ENCODE peak calls at places on chromosomes 11 and 22, in five cellular contexts. One of them, this sample, is unnamed.

GRCh38 chr11:113553905-113554304 is 78.7 kb upstream of the DRD2 start:
- DNase-seq in hepatocyte: no peak
- DNase-seq in lower lobe of right lung: no peak
- DNase-seq in body of pancreas: no peak
- DNase-seq in endodermal cell: peak; percentile 49
- DNase-seq in this sample: no peak

GRCh38 chr22:38824587-38824986 is 19.2 kb downstream of the NPTXR start:
- DNase-seq in hepatocyte: peak; percentile 92
- DNase-seq in body of pancreas: peak; percentile 52
- DNase-seq in endodermal cell: peak; percentile 96
- DNase-seq in lower lobe of right lung: peak; percentile 60
- DNase-seq in this sample: no peak

GRCh38 chr11:92332986-92333385 is 108.4 kb downstream of the FAT3 start:
- DNase-seq in endodermal cell: no peak
- DNase-seq in body of pancreas: no peak
- DNase-seq in hepatocyte: no peak
- DNase-seq in lower lobe of right lung: no peak
- DNase-seq in this sample: no peak

GRCh38 chr11:106482920-106483761 is 405.7 kb downstream of the AASDHPPT start:
- DNase-seq in lower lobe of right lung: no peak
- DNase-seq in endodermal cell: no peak
- DNase-seq in hepatocyte: peak; percentile 21
- DNase-seq in body of pancreas: no peak
- DNase-seq in this sample: no peak

GRCh38 chr11:28760676-28761390 is 652.6 kb downstream of the METTL15 start:
- DNase-seq in endodermal cell: peak; percentile 42
- DNase-seq in lower lobe of right lung: no peak
- DNase-seq in hepatocyte: no peak
- DNase-seq in body of pancreas: no peak
- DNase-seq in this sample: no peak

GRCh38 chr22:44200855-44201550 is 20.3 kb downstream of the PARVG start:
- DNase-seq in lower lobe of right lung: no peak
- DNase-seq in body of pancreas: no peak
- DNase-seq in hepatocyte: no peak
- DNase-seq in endodermal cell: no peak
- DNase-seq in this sample: no peak

GRCh38 chr11:63866211-63866610 is 27.3 kb downstream of the MARK2 start:
- DNase-seq in hepatocyte: peak; percentile 53
- DNase-seq in body of pancreas: peak; percentile 84
- DNase-seq in lower lobe of right lung: peak; percentile 79
- DNase-seq in endodermal cell: no peak
- DNase-seq in this sample: no peak

GRCh38 chr22:42432020-42432596 is at the start of gene NFAM1:
- DNase-seq in endodermal cell: peak; percentile 56
- DNase-seq in hepatocyte: no peak
- DNase-seq in body of pancreas: no peak
- DNase-seq in lower lobe of right lung: peak; percentile 86
- DNase-seq in this sample: no peak

GRCh38 chr11:78131956-78132355 is 7.5 kb downstream of the ALG8 start:
- DNase-seq in hepatocyte: no peak
- DNase-seq in body of pancreas: no peak
- DNase-seq in lower lobe of right lung: no peak
- DNase-seq in endodermal cell: no peak
- DNase-seq in this sample: no peak

GRCh38 chr22:19438286-19438685 is 5.9 kb downstream of the MRPL40 start:
- DNase-seq in body of pancreas: no peak
- DNase-seq in endodermal cell: no peak
- DNase-seq in hepatocyte: no peak
- DNase-seq in lower lobe of right lung: no peak
- DNase-seq in this sample: no peak

GRCh38 chr22:40392618-40393017 is 22.2 kb downstream of the SGSM3 start:
- DNase-seq in endodermal cell: no peak
- DNase-seq in hepatocyte: no peak
- DNase-seq in body of pancreas: no peak
- DNase-seq in lower lobe of right lung: no peak
- DNase-seq in this sample: no peak

GRCh38 chr11:80297808-80298460 is 857.1 kb upstream of the TENM4 start:
- DNase-seq in lower lobe of right lung: no peak
- DNase-seq in hepatocyte: no peak
- DNase-seq in body of pancreas: no peak
- DNase-seq in endodermal cell: no peak
- DNase-seq in this sample: no peak

GRCh38 chr22:41254230-41254629 is 13.5 kb upstream of the CHADL start:
- DNase-seq in lower lobe of right lung: no peak
- DNase-seq in endodermal cell: no peak
- DNase-seq in hepatocyte: no peak
- DNase-seq in body of pancreas: no peak
- DNase-seq in this sample: no peak

GRCh38 chr11:363948-364761 is 5.1 kb upstream of the B4GALNT4 start:
- DNase-seq in lower lobe of right lung: peak; percentile 65
- DNase-seq in body of pancreas: peak; percentile 81
- DNase-seq in endodermal cell: peak; percentile 85
- DNase-seq in hepatocyte: peak; percentile 56
- DNase-seq in this sample: no peak

GRCh38 chr22:26457661-26458272 is 25.8 kb downstream of the HPS4 start:
- DNase-seq in hepatocyte: no peak
- DNase-seq in lower lobe of right lung: no peak
- DNase-seq in body of pancreas: no peak
- DNase-seq in endodermal cell: no peak
- DNase-seq in this sample: no peak

GRCh38 chr11:67268036-67268683 is 1.9 kb downstream of the GRK2 start:
- DNase-seq in lower lobe of right lung: peak; percentile 65
- DNase-seq in endodermal cell: no peak
- DNase-seq in hepatocyte: no peak
- DNase-seq in body of pancreas: no peak
- DNase-seq in this sample: no peak

GRCh38 chr11:88433546-88434230 is 96.2 kb upstream of the CTSC start:
- DNase-seq in lower lobe of right lung: no peak
- DNase-seq in endodermal cell: no peak
- DNase-seq in body of pancreas: no peak
- DNase-seq in hepatocyte: no peak
- DNase-seq in this sample: no peak

GRCh38 chr22:29936186-29936585 is 53.2 kb downstream of the MTMR3 start:
- DNase-seq in body of pancreas: no peak
- DNase-seq in lower lobe of right lung: no peak
- DNase-seq in endodermal cell: no peak
- DNase-seq in hepatocyte: no peak
- DNase-seq in this sample: no peak

GRCh38 chr22:44972363-44973083 is 37.3 kb downstream of the PHF21B start:
- DNase-seq in body of pancreas: no peak
- DNase-seq in endodermal cell: no peak
- DNase-seq in hepatocyte: no peak
- DNase-seq in lower lobe of right lung: no peak
- DNase-seq in this sample: no peak

GRCh38 chr22:19174106-19175025 is 4.2 kb downstream of the SLC25A1 start:
- DNase-seq in endodermal cell: peak; percentile 70
- DNase-seq in hepatocyte: peak; percentile 30
- DNase-seq in lower lobe of right lung: no peak
- DNase-seq in body of pancreas: peak; percentile 60
- DNase-seq in this sample: no peak

GRCh38 chr11:8503872-8504491 is 90.0 kb downstream of the STK33 start:
- DNase-seq in hepatocyte: peak; percentile 37
- DNase-seq in endodermal cell: no peak
- DNase-seq in body of pancreas: no peak
- DNase-seq in lower lobe of right lung: no peak
- DNase-seq in this sample: no peak

GRCh38 chr11:100434821-100435641 is 252.1 kb upstream of the ARHGAP42 start:
- DNase-seq in hepatocyte: peak; percentile 20
- DNase-seq in body of pancreas: no peak
- DNase-seq in endodermal cell: peak; percentile 42
- DNase-seq in lower lobe of right lung: no peak
- DNase-seq in this sample: no peak

GRCh38 chr11:100676901-100677300 is 10.2 kb upstream of the ARHGAP42 start:
- DNase-seq in body of pancreas: no peak
- DNase-seq in endodermal cell: peak; percentile 81
- DNase-seq in hepatocyte: no peak
- DNase-seq in lower lobe of right lung: no peak
- DNase-seq in this sample: no peak

GRCh38 chr22:30474683-30475424 is 3.0 kb upstream of the SEC14L3 start:
- DNase-seq in lower lobe of right lung: no peak
- DNase-seq in endodermal cell: no peak
- DNase-seq in body of pancreas: peak; percentile 37
- DNase-seq in hepatocyte: no peak
- DNase-seq in this sample: no peak

GRCh38 chr11:20544536-20545237 is 54.7 kb upstream of the SLC6A5 start:
- DNase-seq in endodermal cell: peak; percentile 83
- DNase-seq in hepatocyte: peak; percentile 21
- DNase-seq in body of pancreas: no peak
- DNase-seq in lower lobe of right lung: no peak
- DNase-seq in this sample: no peak

GRCh38 chr11:125947419-125948277 is 1.8 kb downstream of the VSIG10L2 start:
- DNase-seq in endodermal cell: no peak
- DNase-seq in body of pancreas: no peak
- DNase-seq in lower lobe of right lung: no peak
- DNase-seq in hepatocyte: no peak
- DNase-seq in this sample: no peak

GRCh38 chr22:49046546-49047305 is 780.9 kb downstream of the BRD1 start:
- DNase-seq in body of pancreas: peak; percentile 49
- DNase-seq in endodermal cell: peak; percentile 95
- DNase-seq in hepatocyte: peak; percentile 69
- DNase-seq in lower lobe of right lung: no peak
- DNase-seq in this sample: no peak

DNA sequence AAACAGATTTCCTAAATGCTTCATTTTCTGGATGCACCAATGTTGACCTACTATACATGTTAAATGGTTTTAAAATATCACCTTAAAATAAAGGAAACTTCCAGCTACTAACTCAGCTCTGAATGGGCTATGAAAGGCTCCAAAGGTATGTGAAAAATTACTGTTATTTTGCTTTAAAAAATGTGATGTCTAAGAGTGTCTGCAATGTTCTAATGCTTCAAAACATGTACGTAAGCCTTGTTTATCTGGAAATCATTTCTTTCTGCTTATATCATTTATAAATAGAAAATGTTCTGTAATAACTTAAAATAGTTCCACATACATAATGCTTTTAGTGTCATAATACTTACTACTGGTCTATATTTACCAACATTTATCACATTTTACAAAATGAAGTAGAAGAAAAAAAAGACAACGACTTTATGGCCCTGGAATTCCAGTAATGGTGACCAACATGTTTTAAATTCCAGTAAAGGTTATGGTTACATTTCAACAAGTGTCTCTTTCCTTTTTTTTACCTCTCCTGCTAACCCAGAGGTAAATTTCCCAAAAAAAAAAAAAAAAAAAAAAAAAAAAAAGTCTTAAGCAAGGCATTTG is 2.5 kb downstream of the BDNF start:
- DNase-seq in endodermal cell: no peak
- DNase-seq in body of pancreas: no peak
- DNase-seq in hepatocyte: no peak
- DNase-seq in lower lobe of right lung: no peak
- DNase-seq in this sample: no peak
- H3K4me1 ChIP-seq in endodermal cell: no peaks in the 10 kb centered on the region
- H3K4me1 ChIP-seq in body of pancreas: peaks cover 31% of the 10 kb centered on the region
- H3K4me1 ChIP-seq in hepatocyte: peaks cover 12% of the 10 kb centered on the region
- H3K4me1 ChIP-seq in lower lobe of right lung: peaks cover 31% of the 10 kb centered on the region
- H3K4me1 ChIP-seq in this sample: peaks cover 10% of the 10 kb centered on the region

GRCh38 chr11:12102588-12103410 is 7.6 kb upstream of the MICAL2 start:
- DNase-seq in lower lobe of right lung: no peak
- DNase-seq in endodermal cell: no peak
- DNase-seq in body of pancreas: no peak
- DNase-seq in hepatocyte: no peak
- DNase-seq in this sample: no peak
- H3K4me3 ChIP-seq in lower lobe of right lung: no peak overlapping the region
- H3K4me3 ChIP-seq in endodermal cell: no peak overlapping the region
- H3K4me3 ChIP-seq in body of pancreas: no peak overlapping the region
- H3K4me3 ChIP-seq in hepatocyte: no peak overlapping the region
- H3K4me3 ChIP-seq in this sample: no peak overlapping the region

DNA sequence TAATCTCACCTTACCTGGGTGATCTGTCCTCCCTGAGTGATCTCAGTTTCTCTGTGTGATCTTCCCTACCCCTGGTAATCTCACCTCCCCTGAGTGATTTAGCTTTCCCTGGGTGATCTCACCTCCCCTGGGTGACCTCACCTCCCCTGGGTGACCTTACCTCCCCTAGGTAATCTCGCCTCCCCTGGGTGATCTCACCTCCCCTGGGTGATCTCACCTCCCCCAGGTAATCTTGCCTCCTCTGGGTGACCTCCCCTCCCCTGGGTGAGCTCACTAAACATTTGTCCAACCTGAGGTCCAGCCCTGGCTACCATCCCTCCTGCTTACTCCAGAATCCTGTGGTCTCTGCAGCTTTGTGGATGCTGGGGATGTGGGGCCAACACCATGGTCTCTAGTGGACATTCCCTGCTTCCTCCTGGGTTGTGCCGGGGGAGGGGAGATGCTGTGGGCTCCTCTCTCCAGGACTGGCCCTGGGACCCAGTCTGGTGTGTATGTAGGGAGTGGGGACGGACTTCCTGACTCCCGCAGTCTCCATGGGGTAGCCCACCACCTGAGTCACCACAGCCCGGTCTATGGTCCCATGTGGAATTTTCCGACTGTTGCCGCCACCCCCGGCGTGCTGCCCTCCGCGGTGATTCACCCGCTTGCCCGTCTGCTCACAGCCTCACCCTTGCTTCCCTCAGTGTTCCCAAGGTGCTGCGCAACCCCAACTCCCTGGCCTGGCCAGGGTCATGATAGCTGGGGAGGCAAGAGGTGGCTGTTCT is 9.9 kb downstream of the LSP1 start:
- DNase-seq in body of pancreas: no peak
- DNase-seq in lower lobe of right lung: peak; percentile 46
- DNase-seq in endodermal cell: no peak
- DNase-seq in hepatocyte: no peak
- DNase-seq in this sample: no peak
- H3K4me1 ChIP-seq in body of pancreas: peaks cover 30% of the 10 kb centered on the region
- H3K4me1 ChIP-seq in lower lobe of right lung: peaks cover 34% of the 10 kb centered on the region
- H3K4me1 ChIP-seq in endodermal cell: no peaks in the 10 kb centered on the region
- H3K4me1 ChIP-seq in hepatocyte: peaks cover 18% of the 10 kb centered on the region
- H3K4me1 ChIP-seq in this sample: peaks cover 23% of the 10 kb centered on the region

GRCh38 chr11:76652989-76653673 is 17.4 kb downstream of the LRRC32 start:
- DNase-seq in endodermal cell: peak; percentile 34
- DNase-seq in hepatocyte: no peak
- DNase-seq in lower lobe of right lung: no peak
- DNase-seq in body of pancreas: no peak
- DNase-seq in this sample: no peak

GRCh38 chr11:76648061-76648460 is 22.5 kb downstream of the LRRC32 start:
- DNase-seq in lower lobe of right lung: no peak
- DNase-seq in hepatocyte: no peak
- DNase-seq in endodermal cell: peak; percentile 29
- DNase-seq in body of pancreas: no peak
- DNase-seq in this sample: no peak

GRCh38 chr11:76646882-76647534 is 23.5 kb downstream of the LRRC32 start:
- DNase-seq in endodermal cell: no peak
- DNase-seq in lower lobe of right lung: no peak
- DNase-seq in hepatocyte: no peak
- DNase-seq in body of pancreas: no peak
- DNase-seq in this sample: no peak

GRCh38 chr11:76648929-76649328 is 21.6 kb downstream of the LRRC32 start:
- DNase-seq in lower lobe of right lung: no peak
- DNase-seq in body of pancreas: no peak
- DNase-seq in hepatocyte: no peak
- DNase-seq in endodermal cell: peak; percentile 3
- DNase-seq in this sample: no peak

DNA sequence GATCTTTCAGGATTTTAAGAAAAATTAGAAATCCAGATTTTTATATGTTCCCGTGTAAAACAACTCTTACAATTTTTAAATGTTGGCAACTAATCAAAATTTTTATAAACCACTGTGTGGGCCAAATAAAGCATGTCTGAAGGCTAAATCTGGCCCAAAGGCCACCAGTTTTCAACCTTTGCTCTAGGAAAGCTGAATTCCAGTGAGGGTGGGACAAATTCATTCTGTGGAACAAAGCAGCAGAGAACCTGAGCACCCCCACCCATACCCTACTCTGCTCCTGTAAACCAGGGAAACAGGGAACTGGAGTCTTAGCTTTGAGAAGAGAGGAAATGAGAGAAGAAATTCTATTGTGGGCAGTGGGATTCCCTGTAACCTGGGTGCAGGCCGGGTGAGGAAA is 20.6 kb downstream of the LRRC32 start:
- DNase-seq in endodermal cell: peak; percentile 19
- DNase-seq in lower lobe of right lung: no peak
- DNase-seq in hepatocyte: no peak
- DNase-seq in body of pancreas: no peak
- DNase-seq in this sample: no peak
- H3K4me3 ChIP-seq in endodermal cell: no peak overlapping the region
- H3K4me3 ChIP-seq in lower lobe of right lung: no peak overlapping the region
- H3K4me3 ChIP-seq in hepatocyte: no peak overlapping the region
- H3K4me3 ChIP-seq in body of pancreas: no peak overlapping the region
- H3K4me3 ChIP-seq in this sample: no peak overlapping the region

This sample was measured in thoracic aorta.